ENCODE peak calls at places on chromosomes 2 and 18, in six cellular contexts. X is CD4-positive, alpha-beta memory T cell; Q is hepatocyte; K is foreskin keratinocyte; V is H1; J is stomach. Y is an unnamed sample. For H3K4me1, the result is how much of the 10 kb centered on the place peaks cover.

GRCh38 chr18:29501952-29502351 is 1325.0 kb upstream of the CDH2 start:
- DNase-seq in J (no peak), K (peak), X (no peak), Q (no peak), V (no peak), Y (no peak)

GRCh38 chr18:58247363-58247834 is 203.4 kb downstream of the NEDD4L start:
- DNase-seq in X (no peak), K (no peak), Q (no peak), J (no peak), V (no peak), Y (no peak)

GRCh38 chr2:69096326-69097095 is 83.5 kb downstream of the ANTXR1 start:
- DNase-seq in Q (no peak), V (no peak), J (no peak), K (no peak), X (no peak), Y (no peak)

GRCh38 chr2:63819765-63820717 is 21.7 kb upstream of the UGP2 start:
- DNase-seq in J (no peak), X (no peak), V (no peak), Q (peak), K (no peak), Y (no peak)

GRCh38 chr18:55317322-55317721 is 270.7 kb downstream of the TCF4 start:
- DNase-seq in X (no peak), J (no peak), Q (no peak), K (no peak), V (no peak), Y (no peak)

GRCh38 chr2:9552491-9553178 is 3.0 kb downstream of the ADAM17 start:
- DNase-seq in Q (no peak), X (no peak), J (no peak), K (peak), V (no peak), Y (no peak)

GRCh38 chr2:88261725-88262124 is 91.6 kb downstream of the THNSL2 start:
- DNase-seq in V (no peak), K (no peak), J (no peak), X (no peak), Q (no peak), Y (no peak)

GRCh38 chr2:2579814-2580213 is 248.7 kb upstream of the MYT1L start:
- DNase-seq in J (no peak), X (no peak), K (no peak), V (no peak), Q (no peak), Y (no peak)

GRCh38 chr18:45626330-45627203 is 11.3 kb downstream of the SLC14A2 start:
- DNase-seq in V (peak), X (no peak), K (peak), Q (peak), J (no peak), Y (no peak)

GRCh38 chr2:234583331-234583730 is 86.5 kb upstream of the ARL4C start:
- DNase-seq in J (no peak), K (no peak), Q (no peak), X (no peak), V (no peak), Y (no peak)

GRCh38 chr2:182148344-182148743 is 162.7 kb downstream of the PPP1R1C start:
- DNase-seq in Q (no peak), K (peak), J (no peak), V (no peak), X (no peak), Y (no peak)

GRCh38 chr2:215002500-215002899 is 135.9 kb downstream of the ABCA12 start:
- DNase-seq in V (no peak), X (no peak), K (peak), J (no peak), Q (peak), Y (no peak)

GRCh38 chr18:22551536-22552151 is 133.9 kb upstream of the CTAGE1 start:
- DNase-seq in X (no peak), Q (no peak), K (peak), V (no peak), J (no peak), Y (no peak)

GRCh38 chr2:27407798-27408491 is 1.4 kb downstream of the PPM1G start:
- DNase-seq in V (no peak), Q (peak), X (no peak), J (no peak), K (peak), Y (peak)

GRCh38 chr2:43326116-43326825 is 99.9 kb upstream of the ZFP36L2 start:
- DNase-seq in X (no peak), J (no peak), Q (no peak), V (no peak), K (no peak), Y (no peak)

GRCh38 chr2:238646803-238647202 is 201.1 kb upstream of the TWIST2 start:
- DNase-seq in Q (no peak), V (no peak), X (no peak), J (no peak), K (no peak), Y (no peak)

GRCh38 chr2:190535586-190535985 is 1.1 kb upstream of the NEMP2 start:
- DNase-seq in Q (no peak), X (no peak), J (no peak), K (no peak), V (no peak), Y (no peak)

GRCh38 chr2:215500466-215500865 is 64.6 kb upstream of the FN1 start:
- DNase-seq in J (no peak), V (no peak), X (no peak), K (no peak), Q (no peak), Y (no peak)

GRCh38 chr2:58571181-58571852 is 330.2 kb upstream of the FANCL start:
- DNase-seq in J (no peak), X (no peak), V (peak), Q (peak), K (peak), Y (peak)

GRCh38 chr2:74945783-74946165 is 12.7 kb upstream of the POLE4 start:
- DNase-seq in Q (no peak), J (no peak), X (no peak), K (no peak), V (no peak), Y (no peak)

GRCh38 chr2:47805850-47806249 is 22.9 kb downstream of the MSH6 start:
- DNase-seq in K (no peak), Q (no peak), X (no peak), J (no peak), V (no peak), Y (no peak)

GRCh38 chr18:61722247-61722646 is 170.6 kb downstream of the RNF152 start:
- DNase-seq in X (no peak), V (no peak), Q (no peak), K (no peak), J (no peak), Y (no peak)

GRCh38 chr2:71852141-71852711 is 295.4 kb downstream of the CYP26B1 start:
- DNase-seq in Q (peak), X (no peak), K (no peak), V (no peak), J (no peak), Y (no peak)

GRCh38 chr2:152648336-152648735 is 68.9 kb downstream of the PRPF40A start:
- DNase-seq in Q (no peak), K (no peak), V (no peak), J (no peak), X (no peak), Y (no peak)

GRCh38 chr18:21362921-21363320 is 120.9 kb downstream of the GREB1L start:
- DNase-seq in K (no peak), Q (no peak), X (no peak), V (no peak), J (no peak), Y (no peak)

GRCh38 chr18:48724455-48724854 is 185.6 kb downstream of the CTIF start:
- DNase-seq in K (no peak), V (no peak), J (no peak), Q (no peak), X (no peak), Y (peak)

GRCh38 chr18:80130555-80130954 is 21.5 kb downstream of the ADNP2 start:
- DNase-seq in J (no peak), V (no peak), K (no peak), X (no peak), Q (no peak), Y (no peak)

GRCh38 chr2:166900700-166901099 is 12.4 kb downstream of the XIRP2 start:
- DNase-seq in J (no peak), X (no peak), V (no peak), K (peak), Q (peak), Y (no peak)

GRCh38 chr2:108988796-108989713 is at the start of gene EDAR:
- DNase-seq in Q (peak), J (peak), K (peak), X (no peak), V (peak), Y (peak)

GRCh38 chr2:12211326-12212170 is 465.1 kb downstream of the LPIN1 start:
- DNase-seq in V (no peak), X (no peak), J (no peak), Q (no peak), K (no peak), Y (no peak)

GRCh38 chr2:41944218-41944880 is 103.5 kb upstream of the PKDCC start:
- DNase-seq in K (no peak), X (no peak), Q (no peak), V (no peak), J (no peak), Y (no peak)

GRCh38 chr2:76083248-76083647 is 372.5 kb upstream of the GCFC2 start:
- DNase-seq in V (no peak), J (no peak), Q (no peak), X (no peak), K (no peak), Y (no peak)

GRCh38 chr2:67625178-67625577 is 228.0 kb downstream of the ETAA1 start:
- DNase-seq in J (no peak), X (no peak), Q (peak), K (no peak), V (no peak), Y (no peak)

GRCh38 chr18:57674891-57675290 is 53.3 kb upstream of the NARS1 start:
- DNase-seq in X (no peak), K (no peak), Q (no peak), V (no peak), J (no peak), Y (no peak)

GRCh38 chr18:50401888-50402287 is 27.0 kb downstream of the SKA1 start:
- DNase-seq in Q (peak), V (no peak), J (peak), X (no peak), K (peak), Y (peak)

GRCh38 chr2:98148968-98149697 is 62.2 kb downstream of the VWA3B start:
- DNase-seq in X (peak), V (no peak), K (peak), Q (no peak), J (no peak), Y (no peak)

GRCh38 chr18:42045346-42045745 is 90.3 kb downstream of the PIK3C3 start:
- DNase-seq in Q (peak), V (no peak), K (peak), J (no peak), X (no peak), Y (no peak)

GRCh38 chr2:196601430-196602306 is 37.8 kb upstream of the CCDC150 start:
- DNase-seq in K (peak), V (no peak), X (no peak), Q (peak), J (peak), Y (no peak)

GRCh38 chr2:238397381-238397780 is 29.3 kb upstream of the ASB1 start:
- DNase-seq in K (no peak), X (no peak), V (no peak), Q (no peak), J (no peak), Y (no peak)

DNA sequence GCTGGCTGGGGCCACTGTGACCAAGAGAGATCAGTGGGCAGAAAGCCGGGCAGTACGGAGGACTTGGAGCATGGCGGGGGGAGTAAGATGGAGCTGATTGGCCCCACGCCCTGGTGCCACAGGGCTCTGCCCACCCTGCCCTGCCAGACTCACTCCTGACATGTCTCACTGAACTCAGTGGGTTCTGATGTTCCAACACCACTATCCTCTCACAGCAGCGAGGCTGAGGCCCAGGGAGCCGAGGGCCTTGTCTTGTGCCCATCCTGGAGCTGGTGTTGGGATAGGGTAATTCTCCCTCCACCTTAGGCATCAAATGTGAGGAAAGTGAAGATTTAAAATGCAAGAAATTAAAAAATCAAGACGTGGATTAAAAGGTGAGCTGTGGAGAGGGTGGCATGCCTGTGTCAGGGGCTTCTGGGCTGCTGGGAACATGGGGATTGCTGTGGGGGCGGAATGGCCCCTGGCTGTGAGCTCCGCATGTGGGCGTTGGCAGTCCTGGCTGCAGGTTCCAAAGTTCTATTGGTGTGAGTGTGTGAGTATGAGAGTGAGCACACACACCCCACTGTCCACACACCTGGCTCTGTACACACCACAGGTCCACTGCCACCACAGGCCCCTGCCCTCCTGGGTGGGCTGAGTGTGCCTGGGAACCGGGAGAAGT is 283.5 kb upstream of the HS6ST1 start:
- DNase-seq in Q (no peak), J (no peak), V (no peak), K (no peak), X (no peak), Y (no peak)
- H3K4me1 ChIP-seq in Q (under half), J (under half), V (under half), K (under half), X (under half), Y (under half)

GRCh38 chr2:54480025-54480424 is 23.9 kb downstream of the SPTBN1 start:
- DNase-seq in K (no peak), V (no peak), X (no peak), J (no peak), Q (no peak), Y (no peak)

GRCh38 chr2:54483426-54483825 is 27.3 kb downstream of the SPTBN1 start:
- DNase-seq in X (no peak), J (no peak), K (peak), Q (no peak), V (no peak), Y (no peak)

GRCh38 chr2:54479422-54479821 is 23.3 kb downstream of the SPTBN1 start:
- DNase-seq in J (no peak), Q (no peak), X (no peak), K (no peak), V (no peak), Y (no peak)

GRCh38 chr2:54481686-54482085 is 25.6 kb downstream of the SPTBN1 start:
- DNase-seq in X (no peak), V (no peak), K (no peak), J (no peak), Q (no peak), Y (no peak)

DNA sequence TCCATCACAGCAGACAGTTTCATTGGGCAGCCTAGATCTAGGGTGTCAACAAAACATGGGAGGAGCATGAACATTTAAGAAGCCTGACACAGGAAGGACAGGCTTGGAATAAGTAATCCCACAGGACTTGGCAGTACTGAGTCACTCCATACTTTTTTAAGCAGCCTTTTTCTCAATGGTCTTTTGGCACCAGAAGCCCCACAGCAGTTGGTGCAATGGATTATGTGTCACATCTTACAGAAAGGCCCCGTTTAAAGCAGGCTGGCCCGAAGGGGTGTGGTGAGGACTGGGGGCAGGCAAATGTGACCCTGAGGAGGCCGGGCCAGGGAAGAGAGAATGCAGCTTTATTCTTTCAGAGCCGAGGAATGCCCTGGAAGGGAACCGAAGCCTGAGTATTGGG is 26.6 kb downstream of the SPTBN1 start:
- DNase-seq in X (no peak), K (peak), Q (no peak), J (no peak), V (no peak), Y (peak)
- H3K4me1 ChIP-seq in X (under half), K (under half), Q (under half), J (under half), V (under half), Y (under half)

GRCh38 chr2:207935121-207935990 is 90.0 kb downstream of the PLEKHM3 start:
- DNase-seq in K (no peak), V (no peak), Q (no peak), J (no peak), X (no peak), Y (no peak)

GRCh38 chr2:207936380-207936779 is 88.9 kb downstream of the PLEKHM3 start:
- DNase-seq in V (no peak), X (no peak), J (no peak), Q (no peak), K (no peak), Y (no peak)

GRCh38 chr2:207935991-207936370 is 89.3 kb downstream of the PLEKHM3 start:
- DNase-seq in X (no peak), Q (peak), K (no peak), V (no peak), J (no peak), Y (no peak)

GRCh38 chr2:207933396-207934045 is 91.8 kb downstream of the PLEKHM3 start:
- DNase-seq in J (no peak), K (no peak), X (no peak), V (peak), Q (no peak), Y (no peak)

DNA sequence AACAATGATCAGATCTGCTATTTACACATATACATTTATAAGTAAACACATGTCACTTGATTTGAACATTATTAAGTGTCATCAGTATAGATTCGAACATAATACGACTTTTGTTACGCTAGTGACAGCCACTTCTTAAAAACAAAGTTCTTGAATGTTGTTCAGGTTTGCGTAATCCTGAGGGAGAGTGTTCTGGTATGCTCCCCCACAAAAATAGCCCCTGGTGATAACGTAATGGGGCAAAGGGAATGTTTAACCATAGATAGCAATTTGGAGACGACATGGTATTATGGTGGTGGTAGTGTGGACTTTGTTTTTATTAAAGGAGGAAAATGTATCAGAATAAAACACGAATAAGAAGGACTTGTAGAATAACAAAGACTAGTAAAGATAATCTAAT is 90.6 kb downstream of the PLEKHM3 start:
- DNase-seq in X (no peak), J (no peak), V (no peak), K (no peak), Q (no peak), Y (no peak)
- H3K4me1 ChIP-seq in X (under half), J (under half), V (under half), K (under half), Q (under half), Y (under half)

DNA sequence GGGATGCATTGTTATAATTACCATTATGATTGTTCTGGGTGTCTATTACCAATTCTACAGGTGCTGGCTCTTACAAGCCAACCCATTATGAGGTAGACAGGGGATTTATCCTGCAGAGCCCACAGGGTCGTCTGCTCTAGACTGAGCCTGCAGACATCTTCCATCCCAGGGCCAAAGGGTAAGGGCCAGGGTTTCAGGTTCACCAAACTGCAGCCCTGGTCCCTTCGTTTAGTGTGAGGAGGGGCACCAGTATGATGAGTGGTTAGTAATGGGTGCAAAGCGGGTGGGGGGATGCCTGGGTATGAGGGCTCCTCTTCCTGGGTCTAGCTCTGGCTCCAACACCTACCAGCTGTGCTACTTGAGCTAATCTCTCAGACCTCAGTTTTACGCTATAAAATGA is 1.2 kb upstream of the ARID5A start:
- DNase-seq in Q (no peak), V (no peak), K (no peak), X (no peak), J (no peak), Y (no peak)
- H3K4me1 ChIP-seq in Q (under half), V (under half), K (under half), X (half or more), J (half or more), Y (half or more)

DNA sequence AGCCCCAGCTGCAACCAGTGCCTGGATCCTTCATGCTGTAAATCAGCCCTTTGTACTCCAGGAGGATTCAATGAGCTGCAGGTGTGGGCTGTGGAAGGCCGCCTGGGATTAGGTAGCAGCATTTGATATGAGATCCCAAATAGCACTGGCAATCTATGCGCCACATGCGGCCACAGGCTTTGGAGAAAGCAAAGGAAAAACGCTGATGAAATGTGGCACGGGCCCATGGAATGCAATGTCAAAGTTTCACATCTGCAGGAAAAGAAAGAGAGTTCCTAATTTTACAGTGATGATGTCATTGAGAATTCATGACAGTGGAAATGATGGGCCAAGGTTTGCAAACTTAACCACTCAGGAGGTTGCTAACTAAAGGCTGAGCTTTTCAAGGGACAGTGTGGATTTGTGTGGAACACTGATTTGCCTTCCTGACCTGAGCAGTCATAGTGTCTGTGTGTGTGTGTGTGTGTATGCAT is 216.4 kb upstream of the OSR1 start:
- DNase-seq in V (no peak), Q (peak), K (peak), X (no peak), J (no peak), Y (peak)
- H3K4me1 ChIP-seq in V (under half), Q (under half), K (under half), X (under half), J (under half), Y (under half)

GRCh38 chr2:30127016-30127893 is 19.6 kb upstream of the YPEL5 start:
- DNase-seq in K (peak), V (no peak), J (no peak), X (no peak), Q (no peak), Y (no peak)
- H3K4me1 ChIP-seq in K (under half), V (under half), J (under half), X (under half), Q (under half), Y (under half)

Y was measured in transverse colon.